ENCODE peak calls at places on chromosomes 4 and X, in six cellular contexts. M is pons; J is stimulated activated CD8-positive, alpha-beta memory T cell treated with anti-CD3 and anti-CD28 coated beads, Interleukin-4, amount 100 ng/mL, for 1 hour; U is choroid plexus epithelial cell; F is colonic mucosa; X is neural crest cell. C is an unnamed sample.

GRCh38 chr4:140092094-140092820 is 61.7 kb downstream of the MAML3 start:
- DNase-seq in M (peak; percentile 46), J (no peak), U (no peak), F (peak; percentile 62), X (no peak), C (no peak)

GRCh38 chr4:101961144-101961543 is 170.6 kb downstream of the BANK1 start:
- DNase-seq in M (no peak), J (no peak), U (peak; percentile 63), F (no peak), X (no peak), C (no peak)

GRCh38 chr4:186739802-186740434 is 16.3 kb upstream of the FAT1 start:
- DNase-seq in M (no peak), J (no peak), U (no peak), F (peak; percentile 74), X (no peak), C (no peak)

GRCh38 chr4:148808416-148808815 is 366.2 kb upstream of the NR3C2 start:
- DNase-seq in M (no peak), J (no peak), U (no peak), F (no peak), X (no peak), C (no peak)

GRCh38 chr4:113951263-113951662 is 28.2 kb downstream of the ARSJ start:
- DNase-seq in M (no peak), J (no peak), U (no peak), F (peak; percentile 27), X (no peak), C (no peak)

GRCh38 chr4:135492439-135492838 is 1290.8 kb upstream of the PABPC4L start:
- DNase-seq in M (no peak), J (no peak), U (no peak), F (no peak), X (no peak), C (no peak)

GRCh38 chr4:173119818-173120217 is 48.8 kb upstream of the GALNT7 start:
- DNase-seq in M (no peak), J (no peak), U (peak; percentile 9), F (no peak), X (no peak), C (no peak)

GRCh38 chrX:77652095-77652494 is 133.9 kb downstream of the ATRX start:
- DNase-seq in M (no peak), J (no peak), U (no peak), F (no peak), X (no peak), C (no peak)

GRCh38 chr4:26692014-26692726 is 108.3 kb downstream of the TBC1D19 start:
- DNase-seq in M (no peak), J (no peak), U (no peak), F (no peak), X (no peak), C (no peak)

GRCh38 chr4:184293552-184293951 is 75.9 kb upstream of the ENPP6 start:
- DNase-seq in M (no peak), J (no peak), U (no peak), F (peak; percentile 42), X (no peak), C (no peak)

GRCh38 chr4:185902654-185903053 is 90.7 kb upstream of the SORBS2 start:
- DNase-seq in M (no peak), J (no peak), U (no peak), F (no peak), X (no peak), C (no peak)

GRCh38 chr4:8704632-8705031 is 112.1 kb downstream of the CPZ start:
- DNase-seq in M (no peak), J (no peak), U (no peak), F (no peak), X (no peak), C (no peak)

GRCh38 chr4:16969696-16970135 is 71.3 kb upstream of the LDB2 start:
- DNase-seq in M (no peak), J (no peak), U (peak; percentile 72), F (peak; percentile 50), X (no peak), C (no peak)

GRCh38 chr4:94342713-94343112 is at the start of gene HPGDS:
- DNase-seq in M (peak; percentile 78), J (no peak), U (no peak), F (no peak), X (no peak), C (no peak)

GRCh38 chrX:42151808-42152207 is 228.5 kb upstream of the CASK start:
- DNase-seq in M (no peak), J (no peak), U (peak; percentile 10), F (no peak), X (no peak), C (no peak)

GRCh38 chrX:15751160-15751819 is 13.2 kb downstream of the CA5B start:
- DNase-seq in M (no peak), J (no peak), U (peak; percentile 38), F (no peak), X (no peak), C (no peak)

GRCh38 chr4:147117400-147117799 is 171.7 kb upstream of the TTC29 start:
- DNase-seq in M (no peak), J (no peak), U (peak; percentile 33), F (no peak), X (no peak), C (no peak)

GRCh38 chr4:113727802-113728201 is 33.7 kb downstream of the CAMK2D start:
- DNase-seq in M (no peak), J (no peak), U (no peak), F (no peak), X (no peak), C (no peak)

GRCh38 chr4:156763511-156763910 is 208.1 kb downstream of the PDGFC start:
- DNase-seq in M (no peak), J (no peak), U (peak; percentile 68), F (no peak), X (no peak), C (no peak)

GRCh38 chrX:138345801-138346200 is 365.7 kb downstream of the FGF13 start:
- DNase-seq in M (no peak), J (no peak), U (no peak), F (no peak), X (no peak), C (no peak)

GRCh38 chrX:24479924-24480722 is 15.0 kb downstream of the PDK3 start:
- DNase-seq in M (peak; percentile 53), J (no peak), U (no peak), F (peak; percentile 67), X (no peak), C (peak; percentile 51)

GRCh38 chrX:123743312-123743711 is 10.5 kb upstream of the THOC2 start:
- DNase-seq in M (no peak), J (no peak), U (no peak), F (no peak), X (no peak), C (no peak)

GRCh38 chr4:98092833-98093439 is 50.3 kb downstream of the STPG2 start:
- DNase-seq in M (peak; percentile 26), J (no peak), U (peak; percentile 53), F (no peak), X (no peak), C (no peak)

GRCh38 chrX:129577473-129577872 is 37.4 kb downstream of the OCRL start:
- DNase-seq in M (no peak), J (no peak), U (peak; percentile 89), F (no peak), X (no peak), C (no peak)

GRCh38 chr4:48375651-48376291 is 34.4 kb downstream of the SLAIN2 start:
- DNase-seq in M (no peak), J (no peak), U (peak; percentile 91), F (peak; percentile 78), X (no peak), C (no peak)

GRCh38 chr4:6253111-6253510 is 16.5 kb upstream of the WFS1 start:
- DNase-seq in M (no peak), J (no peak), U (no peak), F (no peak), X (no peak), C (no peak)

C was measured in NK-92 treated with Interleukin-12 subunit alpha and Interleukin-12 subunit beta, amount 100 ng/mL, for 24 hours.